ENCODE peak calls at places on chromosomes 5 and 9, in ten cellular contexts. Y is GM23248, J is fibroblast of villous mesenchyme, A is Ammon's horn, Z is HFF-Myc, I is Daoy, S is A172, M is T-helper 9 cell, T is GM20000, L is NCI-H774. F is an unnamed sample.

GRCh38 chr9:114047717-114048116 is 30.4 kb downstream of the AMBP start:
- DNase-seq in Y (peak; percentile 30), Z (no peak), M (no peak), J (no peak), T (no peak), L (no peak), I (no peak), S (no peak), A (no peak), F (no peak)

GRCh38 chr5:140424135-140424534 is 22.5 kb downstream of the ANKHD1 start:
- DNase-seq in Y (no peak), A (no peak), S (no peak), M (no peak), J (no peak), T (no peak), I (no peak), Z (no peak), L (no peak), F (no peak)

GRCh38 chr9:131318211-131318610 is 28.7 kb downstream of the PLPP7 start:
- DNase-seq in Y (no peak), Z (peak; percentile 41), L (no peak), A (no peak), I (no peak), S (no peak), J (peak; percentile 58), T (no peak), M (no peak), F (no peak)

GRCh38 chr9:107621436-107621835 is 131.9 kb upstream of the KLF4 start:
- DNase-seq in T (no peak), S (no peak), Z (no peak), M (no peak), I (no peak), J (no peak), Y (no peak), A (no peak), L (no peak), F (no peak)

GRCh38 chr9:90261698-90262097 is 380.9 kb downstream of the DIRAS2 start:
- DNase-seq in Y (no peak), M (no peak), L (no peak), A (no peak), Z (no peak), I (no peak), S (no peak), J (no peak), T (no peak), F (no peak)

GRCh38 chr5:178290376-178290775 is 57.8 kb upstream of the PHYKPL start:
- DNase-seq in I (no peak), J (no peak), M (no peak), Z (no peak), T (no peak), A (no peak), L (no peak), S (no peak), Y (no peak), F (no peak)

GRCh38 chr5:142600611-142601360 is 85.1 kb downstream of the FGF1 start:
- DNase-seq in T (no peak), S (no peak), I (peak; percentile 17), Z (no peak), J (peak; percentile 83), A (peak; percentile 29), Y (peak; percentile 70), M (no peak), L (no peak), F (no peak)

GRCh38 chr5:169914766-169915165 is 65.5 kb downstream of the INSYN2B start:
- DNase-seq in Z (no peak), J (peak; percentile 62), A (peak; percentile 83), M (no peak), Y (peak; percentile 84), T (no peak), L (no peak), S (peak; percentile 18), I (no peak), F (peak; percentile 55)

GRCh38 chr5:178083942-178084341 is 29.4 kb upstream of the N4BP3 start:
- DNase-seq in Y (peak; percentile 40), T (no peak), J (no peak), Z (no peak), M (no peak), A (no peak), I (no peak), L (no peak), S (no peak), F (no peak)

GRCh38 chr5:103918668-103919367 is 356.2 kb upstream of the NUDT12 start:
- DNase-seq in A (no peak), S (peak; percentile 97), L (no peak), Z (no peak), Y (no peak), T (no peak), I (peak; percentile 17), M (no peak), J (peak; percentile 39), F (no peak)

GRCh38 chr5:150904479-150905311 is at the start of gene ZNF300:
- DNase-seq in L (peak; percentile 91), Y (peak; percentile 96), Z (peak; percentile 72), I (peak; percentile 97), A (peak; percentile 94), J (peak; percentile 96), S (peak; percentile 97), T (peak; percentile 27), M (no peak), F (peak; percentile 89)

F was measured in posterior cingulate gyrus.